ENCODE peak calls at places on chromosome 19, in eight cellular contexts. K is pancreas; O is bronchial epithelial cell; L is WERI-Rb-1; T is PC-3; M is fibroblast of lung; Q is effector memory CD4-positive, alpha-beta T cell; E is left ventricle myocardium inferior. Y is an unnamed sample. For H3K27me3, the result is how much of the 10 kb centered on the place peaks cover.

GRCh38 chr19:23305555-23305954 is 55.4 kb upstream of the ZNF724 start:
- DNase-seq in K (no peak), O (no peak), L (peak), T (no peak), M (no peak), Q (no peak), E (no peak), Y (no peak)

GRCh38 chr19:33390120-33390907 is 16.8 kb downstream of the CEBPG start:
- DNase-seq in K (peak), O (no peak), L (no peak), T (no peak), M (peak), Q (no peak), E (peak), Y (no peak)

GRCh38 chr19:4896372-4896771 is 6.3 kb downstream of the ARRDC5 start:
- DNase-seq in K (peak), O (peak), L (no peak), T (peak), M (peak), Q (no peak), E (no peak), Y (no peak)

GRCh38 chr19:38284422-38284821 is 19.6 kb upstream of the C19orf33 start:
- DNase-seq in K (no peak), O (no peak), L (no peak), T (no peak), M (no peak), Q (no peak), E (no peak), Y (no peak)

GRCh38 chr19:14183741-14184395 is 22.1 kb downstream of the ADGRL1 start:
- DNase-seq in K (no peak), O (no peak), L (no peak), T (no peak), M (no peak), Q (no peak), E (no peak), Y (no peak)

GRCh38 chr19:50173144-50173543 is 10.1 kb upstream of the IZUMO2 start:
- DNase-seq in K (no peak), O (no peak), L (no peak), T (peak), M (no peak), Q (no peak), E (no peak), Y (no peak)

GRCh38 chr19:36008336-36008978 is at the start of gene SYNE4:
- DNase-seq in K (peak), O (no peak), L (peak), T (peak), M (no peak), Q (no peak), E (no peak), Y (no peak)

GRCh38 chr19:44987148-44987675 is 14.1 kb upstream of the RELB start:
- DNase-seq in K (no peak), O (no peak), L (no peak), T (no peak), M (no peak), Q (no peak), E (no peak), Y (no peak)

GRCh38 chr19:51181913-51182419 is 39.9 kb downstream of the SIGLEC7 start:
- DNase-seq in K (no peak), O (no peak), L (no peak), T (no peak), M (no peak), Q (no peak), E (no peak), Y (no peak)

GRCh38 chr19:12736854-12737665 is at the start of gene GET3:
- DNase-seq in K (peak), O (peak), L (peak), T (peak), M (peak), Q (peak), E (peak), Y (peak)

GRCh38 chr19:16070366-16070990 is 5.8 kb upstream of the TPM4 start:
- DNase-seq in K (no peak), O (peak), L (no peak), T (peak), M (no peak), Q (peak), E (peak), Y (no peak)

GRCh38 chr19:39230096-39230764 is 14.6 kb downstream of the IFNL3 start:
- DNase-seq in K (no peak), O (no peak), L (no peak), T (no peak), M (no peak), Q (no peak), E (no peak), Y (no peak)

GRCh38 chr19:4454952-4455738 is 2.4 kb downstream of the UBXN6 start:
- DNase-seq in K (no peak), O (peak), L (no peak), T (no peak), M (peak), Q (no peak), E (no peak), Y (peak)

GRCh38 chr19:18773682-18774081 is 17.4 kb downstream of the COMP start:
- DNase-seq in K (no peak), O (no peak), L (no peak), T (no peak), M (no peak), Q (no peak), E (no peak), Y (no peak)

GRCh38 chr19:50455992-50456391 is 20.3 kb upstream of the EMC10 start:
- DNase-seq in K (no peak), O (no peak), L (no peak), T (no peak), M (no peak), Q (no peak), E (no peak), Y (no peak)

GRCh38 chr19:3193256-3194062 is 7.7 kb downstream of the NCLN start:
- DNase-seq in K (no peak), O (no peak), L (no peak), T (no peak), M (no peak), Q (no peak), E (no peak), Y (no peak)

GRCh38 chr19:47406711-47407416 is 12.5 kb downstream of the MEIS3 start:
- DNase-seq in K (no peak), O (no peak), L (no peak), T (no peak), M (no peak), Q (no peak), E (no peak), Y (no peak)

GRCh38 chr19:39412867-39413268 is 399 bp downstream of the PLEKHG2 start:
- DNase-seq in K (no peak), O (no peak), L (no peak), T (no peak), M (no peak), Q (no peak), E (no peak), Y (no peak)

GRCh38 chr19:4042064-4042730 is 24.5 kb downstream of the ZBTB7A start:
- DNase-seq in K (no peak), O (no peak), L (no peak), T (no peak), M (no peak), Q (no peak), E (no peak), Y (no peak)

GRCh38 chr19:4909172-4909896 is at the start of gene UHRF1:
- DNase-seq in K (peak), O (no peak), L (peak), T (peak), M (no peak), Q (no peak), E (no peak), Y (no peak)

GRCh38 chr19:35585844-35586243 is at the start of gene PMIS2:
- DNase-seq in K (no peak), O (no peak), L (peak), T (no peak), M (no peak), Q (no peak), E (no peak), Y (no peak)

GRCh38 chr19:32458500-32459123 is 53.0 kb downstream of the DPY19L3 start:
- DNase-seq in K (no peak), O (peak), L (no peak), T (no peak), M (no peak), Q (no peak), E (no peak), Y (no peak)

GRCh38 chr19:30268601-30269000 is 103.6 kb upstream of the ZNF536 start:
- DNase-seq in K (no peak), O (no peak), L (no peak), T (no peak), M (no peak), Q (no peak), E (no peak), Y (no peak)

DNA sequence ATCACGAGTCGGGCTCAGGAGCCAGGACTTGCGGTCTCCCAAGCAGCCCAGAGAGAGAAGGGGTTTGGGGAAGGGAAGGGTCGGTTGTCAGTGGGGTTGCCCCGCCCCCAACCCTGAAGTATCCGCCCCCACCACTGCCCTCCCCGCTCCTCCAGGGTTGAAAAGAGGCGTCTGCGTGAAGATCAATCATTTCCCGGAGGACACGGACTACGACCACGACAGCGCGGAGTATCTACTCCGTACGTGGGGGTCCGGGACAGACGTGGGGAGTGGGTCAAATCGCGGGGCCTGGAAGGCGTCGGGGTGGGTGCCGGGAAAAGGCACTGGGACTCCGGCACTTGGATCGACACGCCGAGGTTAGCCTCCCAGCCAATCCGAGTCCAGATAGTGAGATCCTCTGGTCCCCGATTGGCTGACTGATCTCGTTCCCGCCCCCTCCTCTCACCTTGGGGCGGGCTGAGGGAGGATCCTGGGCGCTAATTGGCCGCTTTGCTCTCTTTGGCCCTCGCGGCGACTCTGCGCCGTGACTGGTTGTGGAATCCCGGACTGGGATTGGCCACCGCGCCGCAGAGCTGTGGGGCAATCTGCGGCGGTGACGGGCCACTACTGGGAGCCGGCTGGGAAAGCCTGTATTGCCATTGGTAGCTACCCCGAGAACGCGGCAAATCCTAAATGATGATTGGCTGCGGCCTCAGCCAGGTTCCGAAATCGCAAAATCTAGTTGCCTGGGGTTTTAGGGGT is 13.3 kb upstream of the CACNG6 start:
- DNase-seq in K (no peak), O (no peak), L (peak), T (peak), M (peak), Q (no peak), E (peak), Y (peak)
- H3K27me3 ChIP-seq in K (under half), O (under half), L (under half), T (under half), M (under half), Q (under half), E (half or more), Y (under half)

GRCh38 chr19:53980553-53981407 is 10.7 kb upstream of the CACNG6 start:
- DNase-seq in K (no peak), O (no peak), L (peak), T (peak), M (peak), Q (no peak), E (no peak), Y (no peak)

GRCh38 chr19:53983457-53984289 is 7.8 kb upstream of the CACNG6 start:
- DNase-seq in K (no peak), O (no peak), L (no peak), T (no peak), M (no peak), Q (no peak), E (no peak), Y (no peak)

GRCh38 chr19:53982611-53983010 is 8.8 kb upstream of the CACNG6 start:
- DNase-seq in K (peak), O (no peak), L (no peak), T (peak), M (peak), Q (no peak), E (peak), Y (no peak)

GRCh38 chr19:53981408-53981998 is 9.9 kb upstream of the CACNG6 start:
- DNase-seq in K (no peak), O (no peak), L (no peak), T (no peak), M (no peak), Q (no peak), E (no peak), Y (no peak)

GRCh38 chr19:53982056-53982455 is 9.4 kb upstream of the CACNG6 start:
- DNase-seq in K (no peak), O (no peak), L (no peak), T (peak), M (no peak), Q (no peak), E (no peak), Y (no peak)
- H3K4me3 ChIP-seq in K (no peak), O (no peak), L (no peak), T (peak), M (no peak), Q (peak), E (peak), Y (peak)

GRCh38 chr19:11069451-11070009 is 19.7 kb upstream of the LDLR start:
- DNase-seq in K (no peak), O (no peak), L (no peak), T (no peak), M (no peak), Q (no peak), E (no peak), Y (no peak)

GRCh38 chr19:11078893-11079292 is 10.4 kb upstream of the LDLR start:
- DNase-seq in K (no peak), O (no peak), L (no peak), T (no peak), M (no peak), Q (no peak), E (no peak), Y (no peak)

GRCh38 chr19:11070123-11070522 is 19.1 kb upstream of the LDLR start:
- DNase-seq in K (no peak), O (no peak), L (no peak), T (no peak), M (no peak), Q (no peak), E (no peak), Y (no peak)

DNA sequence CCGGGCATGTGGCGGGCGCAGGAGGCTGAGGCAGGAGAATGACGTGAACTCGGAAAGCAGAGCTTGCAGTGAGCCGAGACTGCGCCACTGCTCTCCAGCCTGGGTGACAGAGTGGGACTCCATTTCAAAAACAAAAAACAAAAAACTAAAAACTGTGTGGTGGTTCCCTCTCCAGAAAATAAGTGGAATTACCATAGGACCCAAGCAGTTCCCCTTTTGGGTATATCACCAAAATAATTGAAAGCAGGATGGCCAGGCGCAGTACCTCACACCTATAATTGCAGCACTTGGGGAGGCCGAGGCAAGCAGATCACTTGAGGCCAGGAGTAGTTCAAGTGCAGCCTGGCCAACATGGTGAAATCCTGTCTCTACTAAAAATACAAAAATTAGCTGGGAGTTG is 15.7 kb upstream of the LDLR start:
- DNase-seq in K (no peak), O (no peak), L (no peak), T (no peak), M (no peak), Q (no peak), E (no peak), Y (no peak)
- H3K27me3 ChIP-seq in K (under half), O (under half), L (under half), T (under half), M (under half), Q (under half), E (under half), Y (under half)

GRCh38 chr19:6233827-6234511 is 45.8 kb downstream of the MLLT1 start:
- DNase-seq in K (peak), O (no peak), L (no peak), T (no peak), M (no peak), Q (no peak), E (peak), Y (no peak)

GRCh38 chr19:6235031-6235951 is 44.5 kb downstream of the MLLT1 start:
- DNase-seq in K (peak), O (no peak), L (no peak), T (no peak), M (no peak), Q (no peak), E (peak), Y (no peak)

GRCh38 chr19:6232567-6232966 is 47.2 kb downstream of the MLLT1 start:
- DNase-seq in K (peak), O (peak), L (no peak), T (peak), M (peak), Q (no peak), E (no peak), Y (peak)

GRCh38 chr19:6233051-6233826 is 46.5 kb downstream of the MLLT1 start:
- DNase-seq in K (peak), O (no peak), L (no peak), T (no peak), M (peak), Q (no peak), E (peak), Y (no peak)

DNA sequence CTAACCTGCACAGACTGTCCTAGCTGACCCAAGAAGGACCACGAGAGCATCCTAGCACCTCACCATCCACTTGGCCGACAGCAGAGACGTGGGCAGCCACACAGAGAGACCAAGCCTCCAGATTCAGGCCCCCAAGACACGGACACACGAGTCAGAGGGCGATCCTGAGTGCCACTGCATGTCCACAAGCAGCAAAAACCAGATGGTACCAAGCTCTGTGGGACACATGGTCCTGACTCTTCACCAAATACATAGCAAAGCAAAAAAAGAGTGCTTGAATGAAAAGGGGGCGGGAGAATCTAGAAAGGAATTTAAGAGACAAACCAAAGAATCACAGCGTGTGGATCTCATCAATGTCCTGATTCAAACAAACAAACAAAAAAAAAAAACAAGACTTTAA is 45.2 kb downstream of the MLLT1 start:
- DNase-seq in K (no peak), O (no peak), L (no peak), T (no peak), M (no peak), Q (no peak), E (no peak), Y (no peak)
- H3K4me3 ChIP-seq in K (no peak), O (no peak), L (no peak), T (no peak), M (no peak), Q (no peak), E (peak), Y (no peak)

GRCh38 chr19:41449079-41449864 is 6.3 kb downstream of the ERICH4 start:
- DNase-seq in K (peak), O (peak), L (peak), T (peak), M (peak), Q (peak), E (peak), Y (no peak)
- H3K27me3 ChIP-seq in K (under half), O (under half), L (under half), T (under half), M (under half), Q (under half), E (under half), Y (under half)

GRCh38 chr19:40600086-40600917 is 867 bp upstream of the LTBP4 start:
- DNase-seq in K (no peak), O (no peak), L (no peak), T (no peak), M (no peak), Q (no peak), E (peak), Y (no peak)
- H3K4me3 ChIP-seq in K (no peak), O (no peak), L (no peak), T (no peak), M (no peak), Q (peak), E (peak), Y (no peak)

GRCh38 chr19:41853344-41853743 is 6.7 kb upstream of the RPS19 start:
- DNase-seq in K (no peak), O (no peak), L (no peak), T (no peak), M (no peak), Q (no peak), E (no peak), Y (no peak)
- H3K27me3 ChIP-seq in K (under half), O (under half), L (under half), T (under half), M (under half), Q (under half), E (half or more), Y (under half)